ENCODE peak calls at places on chromosomes 12 and 14, in six cellular contexts. C, Q, W, R, L and X are unnamed samples.

GRCh38 chr14:31207287-31207745 is 277 bp downstream of the HECTD1 start:
- DNase-seq in C (no peak), Q (no peak), W (no peak), R (no peak), L (no peak), X (no peak)

GRCh38 chr12:42477931-42478330 is 111.6 kb downstream of the PRICKLE1 start:
- DNase-seq in C (no peak), Q (no peak), W (no peak), R (no peak), L (no peak), X (no peak)

GRCh38 chr14:100281286-100282082 is 24.8 kb downstream of the SLC25A29 start:
- DNase-seq in C (no peak), Q (no peak), W (no peak), R (no peak), L (no peak), X (no peak)

GRCh38 chr12:857611-858010 is 91.9 kb downstream of the RAD52 start:
- DNase-seq in C (peak), Q (no peak), W (no peak), R (no peak), L (no peak), X (no peak)

GRCh38 chr12:127240249-127240929 is 1026.6 kb upstream of the TMEM132C start:
- DNase-seq in C (no peak), Q (no peak), W (no peak), R (no peak), L (no peak), X (no peak)

GRCh38 chr12:84542289-84542688 is 370.3 kb downstream of the SLC6A15 start:
- DNase-seq in C (no peak), Q (no peak), W (no peak), R (no peak), L (no peak), X (no peak)

GRCh38 chr12:67590122-67590795 is 58.3 kb upstream of the DYRK2 start:
- DNase-seq in C (no peak), Q (no peak), W (no peak), R (no peak), L (no peak), X (no peak)

GRCh38 chr12:114984641-114985041 is 300.7 kb upstream of the TBX3 start:
- DNase-seq in C (no peak), Q (no peak), W (no peak), R (no peak), L (no peak), X (no peak)

GRCh38 chr12:115857160-115857920 is 420.2 kb downstream of the MED13L start:
- DNase-seq in C (no peak), Q (no peak), W (no peak), R (no peak), L (no peak), X (no peak)

GRCh38 chr14:88597601-88598000 is 34.8 kb downstream of the ZC3H14 start:
- DNase-seq in C (no peak), Q (no peak), W (no peak), R (no peak), L (no peak), X (no peak)

GRCh38 chr14:74569826-74570591 is 42.0 kb downstream of the LTBP2 start:
- DNase-seq in C (no peak), Q (no peak), W (peak), R (no peak), L (peak), X (no peak)

GRCh38 chr12:32100361-32100760 is 6.3 kb upstream of the BICD1 start:
- DNase-seq in C (no peak), Q (no peak), W (no peak), R (no peak), L (no peak), X (no peak)

GRCh38 chr12:133231001-133231400 is 4.7 kb downstream of the ANHX start:
- DNase-seq in C (no peak), Q (no peak), W (no peak), R (no peak), L (no peak), X (no peak)

GRCh38 chr14:102020058-102020971 is 55.9 kb downstream of the DYNC1H1 start:
- DNase-seq in C (no peak), Q (no peak), W (no peak), R (no peak), L (no peak), X (no peak)

GRCh38 chr12:131222271-131223139 is 268.8 kb downstream of the ADGRD1 start:
- DNase-seq in C (no peak), Q (peak), W (no peak), R (no peak), L (no peak), X (peak)

GRCh38 chr14:80271389-80271788 is 60.1 kb upstream of the DIO2 start:
- DNase-seq in C (no peak), Q (no peak), W (no peak), R (no peak), L (no peak), X (no peak)

GRCh38 chr12:66365718-66366485 is 63.6 kb downstream of the HELB start:
- DNase-seq in C (no peak), Q (no peak), W (no peak), R (no peak), L (no peak), X (peak)

GRCh38 chr14:81401420-81402122 is 1.4 kb upstream of the STON2 start:
- DNase-seq in C (peak), Q (no peak), W (no peak), R (peak), L (no peak), X (peak)

GRCh38 chr14:32319368-32320049 is 9.6 kb upstream of the AKAP6 start:
- DNase-seq in C (no peak), Q (no peak), W (no peak), R (no peak), L (peak), X (no peak)

GRCh38 chr12:109981311-109981710 is 14.9 kb downstream of the GIT2 start:
- DNase-seq in C (no peak), Q (no peak), W (no peak), R (no peak), L (no peak), X (no peak)

GRCh38 chr14:95482967-95483842 is 33.2 kb downstream of the SYNE3 start:
- DNase-seq in C (peak), Q (no peak), W (peak), R (no peak), L (peak), X (no peak)

GRCh38 chr14:36519431-36520321 is at the start of gene NKX2-1:
- DNase-seq in C (peak), Q (no peak), W (no peak), R (no peak), L (no peak), X (peak)

GRCh38 chr14:50762001-50762930 is 68.7 kb downstream of the NIN start:
- DNase-seq in C (no peak), Q (no peak), W (no peak), R (peak), L (no peak), X (no peak)

GRCh38 chr14:33689680-33690079 is 261.2 kb downstream of the EGLN3 start:
- DNase-seq in C (no peak), Q (no peak), W (no peak), R (no peak), L (no peak), X (no peak)

GRCh38 chr12:3728686-3729085 is 24.2 kb downstream of the CRACR2A start:
- DNase-seq in C (no peak), Q (no peak), W (no peak), R (no peak), L (no peak), X (peak)

GRCh38 chr14:70882771-70883492 is 24.3 kb upstream of the PCNX1 start:
- DNase-seq in C (no peak), Q (peak), W (no peak), R (peak), L (peak), X (peak)

GRCh38 chr14:67426983-67427601 is 15.1 kb upstream of the PLEK2 start:
- DNase-seq in C (peak), Q (no peak), W (peak), R (peak), L (peak), X (peak)

GRCh38 chr12:67501362-67501761 is 147.2 kb upstream of the DYRK2 start:
- DNase-seq in C (no peak), Q (no peak), W (no peak), R (no peak), L (no peak), X (no peak)

GRCh38 chr14:84303140-84303539 is 1226.8 kb upstream of the FLRT2 start:
- DNase-seq in C (no peak), Q (no peak), W (no peak), R (no peak), L (no peak), X (no peak)

GRCh38 chr14:98598576-98598975 is 673.4 kb downstream of the BCL11B start:
- DNase-seq in C (no peak), Q (no peak), W (no peak), R (no peak), L (no peak), X (no peak)

GRCh38 chr12:119868992-119869391 is 8.1 kb downstream of the CIT start:
- DNase-seq in C (no peak), Q (no peak), W (no peak), R (no peak), L (peak), X (no peak)

GRCh38 chr12:47079894-47080724 is at the start of gene AMIGO2:
- DNase-seq in C (peak), Q (no peak), W (no peak), R (peak), L (peak), X (peak)

GRCh38 chr14:50670196-50670875 is 2.2 kb upstream of the SAV1 start:
- DNase-seq in C (no peak), Q (no peak), W (no peak), R (no peak), L (no peak), X (no peak)

GRCh38 chr12:124588689-124589318 is 21.4 kb upstream of the NCOR2 start:
- DNase-seq in C (no peak), Q (no peak), W (no peak), R (peak), L (peak), X (peak)

GRCh38 chr14:90375934-90376333 is 20.9 kb upstream of the CALM1 start:
- DNase-seq in C (no peak), Q (no peak), W (no peak), R (no peak), L (no peak), X (no peak)

GRCh38 chr14:37411079-37411735 is 183.8 kb downstream of the FOXA1 start:
- DNase-seq in C (no peak), Q (no peak), W (no peak), R (no peak), L (no peak), X (no peak)

GRCh38 chr14:52366796-52367315 is 52.7 kb downstream of the PTGER2 start:
- DNase-seq in C (no peak), Q (no peak), W (no peak), R (no peak), L (no peak), X (no peak)

GRCh38 chr12:3564411-3564810 is 73.4 kb downstream of the PRMT8 start:
- DNase-seq in C (no peak), Q (no peak), W (no peak), R (no peak), L (no peak), X (no peak)

GRCh38 chr12:57027805-57028153 is 11.4 kb upstream of the TAC3 start:
- DNase-seq in C (no peak), Q (no peak), W (no peak), R (peak), L (no peak), X (no peak)

GRCh38 chr12:57031228-57031670 is 14.9 kb upstream of the TAC3 start:
- DNase-seq in C (no peak), Q (no peak), W (peak), R (peak), L (no peak), X (peak)

GRCh38 chr12:57031789-57032188 is 15.5 kb upstream of the TAC3 start:
- DNase-seq in C (no peak), Q (no peak), W (no peak), R (no peak), L (no peak), X (no peak)

GRCh38 chr12:57037264-57037663 is 12.7 kb downstream of the MYO1A start:
- DNase-seq in C (no peak), Q (no peak), W (no peak), R (no peak), L (no peak), X (no peak)

GRCh38 chr12:57033428-57033827 is 16.5 kb downstream of the MYO1A start:
- DNase-seq in C (no peak), Q (no peak), W (no peak), R (no peak), L (no peak), X (no peak)
- TF ChIP-seq MYC in C (no peak), Q (no peak), W (no peak), R (no peak), L (no peak), X (no peak)

GRCh38 chr14:68788275-68789001 is 4.4 kb downstream of the ZFP36L1 start:
- DNase-seq in C (no peak), Q (no peak), W (no peak), R (no peak), L (peak), X (no peak)
- H3K4me3 ChIP-seq in C (peak), Q (peak), W (no peak), R (no peak), L (peak), X (no peak)

GRCh38 chr12:28611501-28611900 is 421.2 kb downstream of the CCDC91 start:
- DNase-seq in C (no peak), Q (no peak), W (no peak), R (no peak), L (no peak), X (no peak)

GRCh38 chr12:28610401-28611114 is 420.3 kb downstream of the CCDC91 start:
- DNase-seq in C (no peak), Q (no peak), W (no peak), R (no peak), L (no peak), X (no peak)

GRCh38 chr12:28606967-28607557 is 416.8 kb downstream of the CCDC91 start:
- DNase-seq in C (no peak), Q (no peak), W (no peak), R (no peak), L (no peak), X (no peak)

DNA sequence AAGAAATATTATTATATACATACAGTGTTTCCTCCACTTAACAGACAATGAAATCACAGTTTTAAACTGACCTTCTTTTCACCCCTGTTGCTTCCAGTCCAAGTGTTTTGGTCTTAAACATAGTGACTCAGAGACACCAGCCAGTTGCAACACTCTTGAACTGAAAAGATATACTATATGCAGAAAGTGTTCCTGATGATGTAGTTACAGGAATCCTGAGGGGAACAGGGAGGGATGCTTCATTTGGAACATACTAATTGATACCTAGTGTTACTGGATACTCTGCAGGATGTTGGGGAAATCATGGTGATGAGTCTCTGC is 420.8 kb downstream of the CCDC91 start:
- DNase-seq in C (no peak), Q (no peak), W (no peak), R (no peak), L (peak), X (peak)
- TF ChIP-seq MAX in C (no peak), Q (no peak), W (no peak), R (no peak), L (no peak), X (no peak)

GRCh38 chr14:43789458-43789857 is 717.6 kb downstream of the FSCB start:
- DNase-seq in C (no peak), Q (no peak), W (no peak), R (no peak), L (no peak), X (no peak)
- TF ChIP-seq MYC in C (no peak), Q (no peak), W (no peak), R (no peak), L (no peak), X (no peak)

DNA sequence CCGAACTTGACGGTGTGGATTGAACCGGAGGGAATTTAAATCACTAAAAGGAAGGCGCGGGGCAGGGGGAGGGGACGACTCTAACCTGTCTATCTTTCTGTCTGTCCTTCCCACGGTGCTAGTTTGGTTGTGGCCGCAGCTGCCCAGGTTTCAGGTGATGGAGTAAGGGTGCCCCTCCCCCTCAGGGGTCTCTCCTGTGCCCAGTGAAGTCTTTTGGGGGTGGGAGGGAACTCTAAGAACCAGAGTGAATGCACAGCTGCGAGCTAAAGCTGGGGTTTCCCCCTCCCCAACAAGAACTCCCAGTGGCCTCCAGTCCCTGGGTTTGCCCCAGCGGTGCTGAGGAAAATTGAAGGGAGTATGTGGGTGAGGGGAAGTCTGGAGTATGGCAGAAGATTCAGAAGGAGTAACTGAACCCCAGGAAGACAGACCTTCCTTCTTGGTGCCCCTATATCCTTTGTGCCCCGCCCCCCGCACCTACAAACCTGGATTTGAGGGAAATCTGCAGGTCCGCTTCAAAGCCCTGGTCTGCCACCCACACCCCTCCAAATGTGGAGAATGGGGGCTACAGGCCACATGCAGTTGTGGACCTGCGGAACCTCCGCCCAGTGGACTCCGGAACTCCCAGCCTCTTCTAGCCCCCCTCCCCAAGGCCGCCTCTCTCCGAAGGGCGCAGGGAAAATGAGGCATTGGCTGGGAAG is 3.6 kb upstream of the HOXC9 start:
- DNase-seq in C (no peak), Q (no peak), W (no peak), R (peak), L (no peak), X (no peak)
- H3K4me3 ChIP-seq in C (peak), Q (peak), W (no peak), R (peak), L (peak), X (peak)

DNA sequence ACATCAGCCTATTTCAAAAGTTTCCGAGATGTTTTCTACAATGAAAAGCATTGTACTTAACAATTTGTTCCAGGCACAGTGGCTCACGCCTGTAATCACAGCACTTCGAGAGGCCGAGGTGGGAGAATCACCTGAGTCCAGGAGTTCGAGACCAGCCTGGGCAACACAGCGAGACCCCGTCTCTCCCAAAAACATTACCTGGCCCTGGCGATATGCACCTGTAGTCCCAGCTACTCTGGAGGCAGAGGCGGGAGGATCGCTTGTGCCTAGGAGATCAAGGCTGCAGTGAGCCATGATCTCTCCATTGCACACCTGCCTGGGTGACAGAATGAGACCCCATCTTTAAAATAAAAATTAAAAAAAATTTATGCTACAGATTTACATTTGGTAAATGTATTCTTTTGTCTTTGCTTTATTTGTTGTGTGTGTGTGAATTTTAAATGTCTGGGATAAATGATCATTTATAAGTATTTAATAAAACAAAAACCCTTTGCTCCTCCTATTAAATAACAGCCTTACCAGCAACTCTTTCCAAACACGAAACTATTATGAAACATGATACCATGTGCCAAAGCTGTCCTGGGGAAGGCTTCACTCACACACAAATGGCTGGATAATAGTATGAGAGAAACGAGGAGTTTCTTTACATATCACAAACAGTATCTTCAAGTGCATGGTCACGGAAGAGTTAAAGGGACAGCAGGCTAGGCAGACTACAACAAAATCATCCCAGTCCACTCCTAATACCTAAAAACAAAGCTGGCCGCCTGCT is 1.1 kb downstream of the ATXN3 start:
- DNase-seq in C (peak), Q (no peak), W (no peak), R (no peak), L (no peak), X (no peak)
- TF ChIP-seq MAX in C (no peak), Q (no peak), W (no peak), R (no peak), L (no peak), X (peak)